ENCODE peak calls at places on chromosomes 12 and 14, in four cellular contexts. N is GM12878, B is HepG2, H is H1. S is an unnamed sample.
A peak's percentile ranks its signal among the peaks of the same experiment; 100 is the strongest.

GRCh38 chr14:72443991-72444431 is 449.9 kb downstream of the DPF3 start:
- DNase-seq in N (peak; percentile 28), B (no peak), H (no peak), S (no peak)

GRCh38 chr14:38039526-38039925 is 168.2 kb upstream of the SSTR1 start:
- DNase-seq in H (no peak), N (no peak), B (no peak), S (no peak)

GRCh38 chr14:87566986-87567385 is 426.0 kb downstream of the GALC start:
- DNase-seq in H (no peak), N (no peak), B (no peak), S (no peak)

GRCh38 chr12:53625946-53626701 is at the start of gene ATF7:
- DNase-seq in N (peak; percentile 96), H (peak; percentile 99), B (peak; percentile 92), S (peak; percentile 97)

GRCh38 chr14:53043107-53043704 is 92.4 kb upstream of the FERMT2 start:
- DNase-seq in H (no peak), N (no peak), B (no peak), S (no peak)

GRCh38 chr14:103126088-103126872 is 3.0 kb downstream of the TNFAIP2 start:
- DNase-seq in B (no peak), H (no peak), N (no peak), S (no peak)

GRCh38 chr12:14960548-14961465 is 594 bp downstream of the ARHGDIB start:
- DNase-seq in B (no peak), H (no peak), N (no peak), S (no peak)

GRCh38 chr14:92973265-92973797 is 50.4 kb downstream of the CHGA start:
- DNase-seq in B (peak; percentile 23), N (no peak), H (peak; percentile 100), S (peak; percentile 38)

DNA sequence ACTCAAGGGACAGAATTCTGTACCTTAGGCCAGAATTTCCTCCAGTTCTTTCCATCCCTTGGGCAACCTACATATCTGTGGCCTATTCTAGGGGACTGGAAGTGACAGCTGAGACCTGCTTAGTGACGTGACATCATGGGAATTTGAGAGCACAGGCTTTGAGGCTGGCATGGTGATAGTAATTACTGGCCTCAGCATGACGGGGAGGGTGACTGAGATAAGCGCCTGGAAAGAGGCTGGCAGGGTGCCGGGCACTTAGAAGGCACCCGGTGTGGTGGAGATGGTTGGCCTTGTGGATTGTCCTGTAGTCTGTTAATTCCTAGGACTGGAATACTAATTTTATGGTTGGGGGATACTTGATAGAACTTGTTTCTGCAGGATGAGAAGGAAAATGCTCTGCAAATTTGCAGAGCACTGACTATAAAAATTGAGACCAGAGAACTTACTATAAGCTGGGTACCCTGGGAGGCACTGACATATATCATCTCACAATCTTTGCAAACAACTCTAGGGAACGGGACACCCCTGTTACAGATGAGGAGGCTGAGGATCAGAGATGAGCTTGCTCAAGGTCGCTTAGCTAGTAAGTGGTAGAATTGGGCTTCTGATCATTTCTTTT is 42.2 kb upstream of the TBX3 start:
- DNase-seq in N (no peak), H (no peak), B (no peak), S (no peak)
- TF ChIP-seq ZNF274 in N (no peak), H (no peak), B (no peak), S (no peak)

GRCh38 chr12:26149963-26150362 is 25.1 kb upstream of the BHLHE41 start:
- DNase-seq in B (no peak), N (no peak), H (no peak), S (no peak)
- TF ChIP-seq SUZ12 in B (no peak), N (no peak), H (no peak), S (no peak)

GRCh38 chr12:34601689-34602088 is 579.4 kb downstream of the ALG10 start:
- DNase-seq in H (no peak), B (no peak), N (no peak), S (no peak)
- H3K9me3 ChIP-seq in H (peaks cover 85% of the 10 kb centered on the region), B (peaks cover 98% of the 10 kb centered on the region), N (no peaks in the 10 kb centered on the region), S (peaks cover 4% of the 10 kb centered on the region)

DNA sequence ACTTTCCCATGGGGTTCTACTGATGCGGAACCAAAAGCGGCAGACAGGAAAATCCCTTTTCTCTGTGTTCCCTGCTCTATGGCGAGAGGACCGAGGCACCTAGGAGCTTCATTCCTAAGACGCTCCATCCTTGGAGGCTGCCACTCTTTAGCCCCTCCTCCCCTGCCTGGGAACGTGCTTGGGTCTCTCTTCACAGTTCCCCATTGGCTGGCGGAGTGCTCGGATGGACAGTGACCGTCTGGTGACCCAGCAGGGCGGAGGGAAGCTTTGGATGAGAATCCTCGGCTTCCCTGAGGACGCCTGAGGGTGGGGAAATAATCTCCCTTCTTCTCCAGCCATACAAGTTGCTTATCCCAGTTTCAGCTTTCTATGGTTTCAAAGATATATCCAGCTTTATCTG is 37.3 kb downstream of the KCNA5 start:
- DNase-seq in B (no peak), N (no peak), H (no peak), S (no peak)
- TF ChIP-seq ZNF274 in B (no peak), N (no peak), H (no peak), S (no peak)

DNA sequence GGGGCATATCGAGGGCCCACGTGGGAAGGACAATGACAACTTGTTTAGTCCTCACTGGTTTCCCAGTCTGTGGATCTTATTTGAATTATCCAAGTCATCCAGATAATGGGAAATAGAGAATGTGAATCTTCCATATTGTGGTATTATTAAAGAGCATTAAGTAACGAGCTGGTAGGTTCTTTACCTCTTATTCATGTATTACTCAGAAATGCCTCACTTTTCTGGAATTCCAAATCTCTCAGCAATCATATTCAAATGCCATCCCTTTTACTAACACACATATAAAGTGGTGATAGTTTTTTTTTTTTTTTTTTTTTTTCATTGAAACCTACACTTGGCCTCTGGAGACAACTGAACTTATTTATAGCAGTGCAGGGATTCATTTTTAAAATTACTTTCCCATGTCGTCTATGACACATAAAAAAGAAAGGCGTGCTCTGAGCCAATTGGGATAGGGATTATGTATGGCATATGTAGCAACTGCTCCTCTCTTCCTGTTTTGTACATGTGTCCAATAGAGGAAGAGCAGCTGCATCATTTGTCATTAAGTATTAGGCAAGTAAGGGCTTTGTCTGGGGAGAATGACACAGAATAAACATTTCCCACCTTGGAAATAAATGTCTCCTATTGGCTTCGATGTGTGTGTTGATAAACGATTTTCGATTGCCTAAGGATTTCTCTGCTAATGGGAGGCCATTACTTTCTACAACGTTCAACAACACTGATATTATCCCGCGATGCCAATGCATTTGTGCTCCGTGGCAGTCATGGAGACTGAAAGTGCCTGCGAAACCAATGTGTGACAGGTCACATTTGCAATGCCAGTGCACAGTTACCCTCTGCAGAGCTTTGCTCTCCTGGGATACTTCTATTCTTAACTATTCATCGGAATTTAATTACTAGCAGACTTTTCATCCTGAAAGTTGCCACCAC is 78.6 kb upstream of the IFNG-AS1 start:
- DNase-seq in N (no peak), H (no peak), B (no peak), S (no peak)
- TF ChIP-seq SUZ12 in N (no peak), H (no peak), B (no peak), S (no peak)

GRCh38 chr12:97681612-97682504 is 219.3 kb downstream of the RMST start:
- DNase-seq in B (no peak), N (peak; percentile 39), H (no peak), S (no peak)
- H3K9me3 ChIP-seq in B (no peaks in the 10 kb centered on the region), N (no peaks in the 10 kb centered on the region), H (no peaks in the 10 kb centered on the region), S (no peaks in the 10 kb centered on the region)

DNA sequence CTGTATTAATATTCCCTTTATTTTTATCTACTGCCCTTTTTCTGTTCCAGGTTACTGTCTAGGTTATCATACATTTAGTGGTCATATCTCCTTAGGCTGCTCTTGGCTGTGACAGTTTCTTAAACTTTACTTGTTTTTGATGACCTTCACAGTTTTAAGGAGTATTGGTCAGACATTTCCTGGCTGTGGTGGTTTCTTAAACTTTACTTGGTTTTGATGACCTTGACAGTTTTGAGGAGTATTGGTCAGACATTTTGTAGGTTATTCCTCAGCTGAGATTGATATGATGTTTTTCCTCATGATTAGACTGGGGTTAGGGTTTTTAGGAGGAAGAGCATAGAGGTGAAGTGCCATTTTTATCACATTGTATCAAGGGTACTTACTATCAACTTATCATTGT is 36.4 kb downstream of the CCDC91 start:
- DNase-seq in H (no peak), B (no peak), N (no peak), S (no peak)
- TF ChIP-seq ZNF274 in H (no peak), B (no peak), N (no peak), S (no peak)